ENCODE peak calls at places on chromosomes 12 and 14, in five cellular contexts. One of them, this sample, is unnamed.
A peak's percentile ranks its signal among the peaks of the same experiment; 100 is the strongest.

GRCh38 chr14:101031721-101032120 is 128.2 kb upstream of the RTL1 start:
- DNase-seq in neuronal stem cell: no peak
- DNase-seq in H9: no peak
- DNase-seq in trophoblast cell: no peak
- DNase-seq in H1: no peak
- DNase-seq in this sample: no peak

GRCh38 chr12:121749267-121749666 is 36.7 kb downstream of the TMEM120B start:
- DNase-seq in H9: no peak
- DNase-seq in H1: no peak
- DNase-seq in trophoblast cell: no peak
- DNase-seq in neuronal stem cell: no peak
- DNase-seq in this sample: no peak

GRCh38 chr12:88562151-88562550 is 18.1 kb downstream of the KITLG start:
- DNase-seq in neuronal stem cell: no peak
- DNase-seq in H1: no peak
- DNase-seq in trophoblast cell: no peak
- DNase-seq in H9: no peak
- DNase-seq in this sample: no peak

GRCh38 chr12:57810450-57810849 is 8.1 kb downstream of the AVIL start:
- DNase-seq in H9: no peak
- DNase-seq in trophoblast cell: no peak
- DNase-seq in neuronal stem cell: no peak
- DNase-seq in H1: no peak
- DNase-seq in this sample: no peak

GRCh38 chr14:106845286-106846087 is 1319.1 kb downstream of the TMEM121 start:
- DNase-seq in H1: no peak
- DNase-seq in neuronal stem cell: no peak
- DNase-seq in trophoblast cell: peak; percentile 9
- DNase-seq in H9: no peak
- DNase-seq in this sample: no peak

GRCh38 chr12:72547593-72547992 is 275.4 kb downstream of the TRHDE start:
- DNase-seq in trophoblast cell: no peak
- DNase-seq in H9: no peak
- DNase-seq in neuronal stem cell: no peak
- DNase-seq in H1: no peak
- DNase-seq in this sample: no peak

GRCh38 chr14:21066882-21067502 is 3.1 kb upstream of the ARHGEF40 start:
- DNase-seq in H1: no peak
- DNase-seq in H9: no peak
- DNase-seq in neuronal stem cell: no peak
- DNase-seq in trophoblast cell: no peak
- DNase-seq in this sample: peak; percentile 19

GRCh38 chr14:51441001-51441400 is 201.0 kb downstream of the TMX1 start:
- DNase-seq in H1: no peak
- DNase-seq in neuronal stem cell: no peak
- DNase-seq in trophoblast cell: no peak
- DNase-seq in H9: no peak
- DNase-seq in this sample: peak; percentile 15

GRCh38 chr12:12521044-12521485 is 41.6 kb downstream of the DUSP16 start:
- DNase-seq in trophoblast cell: no peak
- DNase-seq in H1: no peak
- DNase-seq in H9: no peak
- DNase-seq in neuronal stem cell: peak; percentile 42
- DNase-seq in this sample: no peak

GRCh38 chr12:62032838-62033237 is 227.4 kb upstream of the USP15 start:
- DNase-seq in H1: no peak
- DNase-seq in trophoblast cell: no peak
- DNase-seq in H9: no peak
- DNase-seq in neuronal stem cell: no peak
- DNase-seq in this sample: no peak

GRCh38 chr14:79074501-79074900 is 904.3 kb downstream of the NRXN3 start:
- DNase-seq in H1: no peak
- DNase-seq in neuronal stem cell: no peak
- DNase-seq in trophoblast cell: no peak
- DNase-seq in H9: no peak
- DNase-seq in this sample: no peak

GRCh38 chr12:132495629-132496207 is 5.8 kb downstream of the FBRSL1 start:
- DNase-seq in H9: no peak
- DNase-seq in neuronal stem cell: no peak
- DNase-seq in H1: no peak
- DNase-seq in trophoblast cell: no peak
- DNase-seq in this sample: no peak

DNA sequence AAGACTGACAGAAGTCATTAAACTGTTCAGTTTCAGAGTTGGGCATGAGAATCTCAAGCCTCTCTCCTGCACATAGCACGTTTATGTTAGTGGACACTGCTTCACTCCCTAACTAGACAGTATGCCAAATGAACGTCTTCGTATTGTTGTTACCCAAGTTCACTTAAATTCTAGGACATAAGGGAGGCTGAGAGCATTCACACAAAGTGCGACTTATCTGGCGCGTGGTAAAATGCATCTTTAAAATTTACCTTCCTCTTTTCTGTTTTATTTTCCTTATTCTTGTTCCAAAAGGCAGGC is 166.3 kb downstream of the AKAP6 start:
- DNase-seq in neuronal stem cell: no peak
- DNase-seq in H1: no peak
- DNase-seq in trophoblast cell: no peak
- DNase-seq in H9: no peak
- DNase-seq in this sample: no peak
- H2BK5ac ChIP-seq in neuronal stem cell: no peak overlapping the region
- H2BK5ac ChIP-seq in H1: no peak overlapping the region
- H2BK5ac ChIP-seq in trophoblast cell: no peak overlapping the region
- H2BK5ac ChIP-seq in H9: no peak overlapping the region
- H2BK5ac ChIP-seq in this sample: no peak overlapping the region

GRCh38 chr12:64566122-64566521 is 44.2 kb upstream of the RASSF3 start:
- DNase-seq in H1: no peak
- DNase-seq in neuronal stem cell: no peak
- DNase-seq in H9: no peak
- DNase-seq in trophoblast cell: peak; percentile 31
- DNase-seq in this sample: no peak
- H2AFZ ChIP-seq in H1: no peak overlapping the region
- H2AFZ ChIP-seq in neuronal stem cell: peak overlapping the region; percentile 5
- H2AFZ ChIP-seq in H9: no peak overlapping the region
- H2AFZ ChIP-seq in trophoblast cell: no peak overlapping the region
- H2AFZ ChIP-seq in this sample: no peak overlapping the region

GRCh38 chr14:54660712-54661111 is 93.8 kb downstream of the SAMD4A start:
- DNase-seq in neuronal stem cell: no peak
- DNase-seq in H9: no peak
- DNase-seq in H1: no peak
- DNase-seq in trophoblast cell: no peak
- DNase-seq in this sample: no peak
- H3K79me1 ChIP-seq in neuronal stem cell: peaks cover 3% of the 10 kb centered on the region
- H3K79me1 ChIP-seq in H9: no peaks in the 10 kb centered on the region
- H3K79me1 ChIP-seq in H1: peaks cover 5% of the 10 kb centered on the region
- H3K79me1 ChIP-seq in trophoblast cell: peaks cover 8% of the 10 kb centered on the region
- H3K79me1 ChIP-seq in this sample: peaks cover 38% of the 10 kb centered on the region

DNA sequence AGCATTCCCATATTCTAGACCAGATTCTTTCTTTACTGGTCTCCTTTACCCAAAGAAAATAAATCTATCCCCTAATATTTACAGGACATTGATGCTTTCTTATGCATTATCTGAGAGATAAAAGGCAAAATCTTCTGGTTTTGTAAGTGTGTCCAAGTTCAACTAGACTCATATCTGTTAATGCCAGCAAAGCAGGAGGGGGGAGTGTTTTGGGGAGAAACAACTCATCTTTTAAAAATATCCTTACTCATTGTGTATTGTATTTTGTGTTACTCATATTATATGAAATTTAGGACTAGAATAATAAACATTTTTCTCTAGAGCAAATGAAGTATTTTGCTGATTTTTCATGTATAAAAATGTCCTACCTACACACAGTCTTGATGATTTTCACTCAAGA is 54.8 kb downstream of the SAMD4A start:
- DNase-seq in neuronal stem cell: no peak
- DNase-seq in trophoblast cell: no peak
- DNase-seq in H9: no peak
- DNase-seq in H1: no peak
- DNase-seq in this sample: no peak
- H2BK5ac ChIP-seq in neuronal stem cell: no peak overlapping the region
- H2BK5ac ChIP-seq in trophoblast cell: no peak overlapping the region
- H2BK5ac ChIP-seq in H9: no peak overlapping the region
- H2BK5ac ChIP-seq in H1: no peak overlapping the region
- H2BK5ac ChIP-seq in this sample: no peak overlapping the region

DNA sequence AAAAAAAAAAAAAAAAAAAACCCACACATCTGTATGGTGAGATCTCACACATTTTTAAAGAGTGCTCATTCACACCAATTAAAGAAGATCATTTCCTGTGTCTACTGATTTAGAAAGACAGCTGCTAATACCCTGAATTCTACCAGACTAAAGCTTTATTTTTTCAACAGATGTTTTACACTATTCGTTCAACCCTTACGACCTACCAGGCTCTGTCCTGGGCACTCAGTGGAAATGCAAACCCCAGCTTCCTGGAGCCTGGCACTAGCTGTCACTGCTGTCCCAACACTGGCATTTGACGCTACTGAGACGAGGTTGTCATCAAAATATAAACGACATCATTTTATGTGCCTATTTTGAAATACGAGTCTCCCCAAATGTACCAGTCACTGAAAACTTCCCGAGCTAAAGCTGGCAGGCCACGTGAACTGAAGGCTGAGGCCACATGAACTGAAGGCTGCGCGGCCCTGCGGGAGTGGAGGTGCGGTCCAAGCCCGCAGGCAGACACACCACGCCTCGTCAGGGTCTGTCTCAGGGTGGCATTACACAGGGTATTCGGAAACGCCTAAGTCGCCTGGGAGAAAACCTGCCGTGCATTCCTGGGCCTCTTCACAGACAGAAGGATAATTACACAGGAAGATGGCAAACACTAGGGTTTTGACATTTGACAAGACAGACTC is 27.2 kb downstream of the SLC15A4 start:
- DNase-seq in neuronal stem cell: no peak
- DNase-seq in H9: no peak
- DNase-seq in trophoblast cell: no peak
- DNase-seq in H1: no peak
- DNase-seq in this sample: no peak
- H2AFZ ChIP-seq in neuronal stem cell: no peak overlapping the region
- H2AFZ ChIP-seq in H9: no peak overlapping the region
- H2AFZ ChIP-seq in trophoblast cell: no peak overlapping the region
- H2AFZ ChIP-seq in H1: no peak overlapping the region
- H2AFZ ChIP-seq in this sample: no peak overlapping the region

GRCh38 chr14:54664961-54665360 is 98.0 kb downstream of the SAMD4A start:
- DNase-seq in neuronal stem cell: no peak
- DNase-seq in trophoblast cell: peak; percentile 27
- DNase-seq in H9: no peak
- DNase-seq in H1: no peak
- DNase-seq in this sample: no peak
- H3K79me1 ChIP-seq in neuronal stem cell: no peaks in the 10 kb centered on the region
- H3K79me1 ChIP-seq in trophoblast cell: peaks cover 15% of the 10 kb centered on the region
- H3K79me1 ChIP-seq in H9: no peaks in the 10 kb centered on the region
- H3K79me1 ChIP-seq in H1: peaks cover 2% of the 10 kb centered on the region
- H3K79me1 ChIP-seq in this sample: peaks cover 30% of the 10 kb centered on the region

GRCh38 chr12:105444050-105444808 is 113.7 kb downstream of the C12orf75 start:
- DNase-seq in H1: no peak
- DNase-seq in trophoblast cell: peak; percentile 53
- DNase-seq in neuronal stem cell: no peak
- DNase-seq in H9: no peak
- DNase-seq in this sample: no peak
- H2BK5ac ChIP-seq in H1: no peak overlapping the region
- H2BK5ac ChIP-seq in trophoblast cell: peak overlapping the region; percentile 85
- H2BK5ac ChIP-seq in neuronal stem cell: no peak overlapping the region
- H2BK5ac ChIP-seq in H9: no peak overlapping the region
- H2BK5ac ChIP-seq in this sample: no peak overlapping the region

GRCh38 chr12:127245009-127245408 is 1022.0 kb upstream of the TMEM132C start:
- DNase-seq in neuronal stem cell: no peak
- DNase-seq in H9: no peak
- DNase-seq in trophoblast cell: no peak
- DNase-seq in H1: no peak
- DNase-seq in this sample: no peak
- H2AFZ ChIP-seq in neuronal stem cell: no peak overlapping the region
- H2AFZ ChIP-seq in H9: no peak overlapping the region
- H2AFZ ChIP-seq in trophoblast cell: no peak overlapping the region
- H2AFZ ChIP-seq in H1: no peak overlapping the region
- H2AFZ ChIP-seq in this sample: no peak overlapping the region

DNA sequence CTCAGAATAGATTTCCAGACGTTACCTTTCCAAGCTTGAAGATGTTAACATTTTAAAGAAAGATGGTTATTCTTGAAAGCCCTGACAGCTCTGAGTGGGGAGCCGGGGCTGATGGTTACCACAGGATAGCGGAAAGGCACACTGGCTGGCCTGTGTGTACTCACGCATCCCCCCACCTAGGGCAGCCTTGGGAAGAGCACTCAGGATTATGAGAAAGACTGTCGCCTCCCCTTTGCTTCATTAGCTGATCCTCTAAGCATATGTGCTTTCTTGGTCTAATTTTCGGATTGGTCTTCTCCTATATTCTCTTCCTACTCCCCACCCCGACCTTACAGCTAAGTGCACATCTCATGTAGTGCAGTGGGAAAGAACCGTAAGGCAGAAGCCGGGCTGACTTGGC is 20.7 kb downstream of the NTF3 start:
- DNase-seq in H9: no peak
- DNase-seq in neuronal stem cell: no peak
- DNase-seq in H1: no peak
- DNase-seq in trophoblast cell: no peak
- DNase-seq in this sample: no peak
- H3K79me1 ChIP-seq in H9: no peaks in the 10 kb centered on the region
- H3K79me1 ChIP-seq in neuronal stem cell: no peaks in the 10 kb centered on the region
- H3K79me1 ChIP-seq in H1: no peaks in the 10 kb centered on the region
- H3K79me1 ChIP-seq in trophoblast cell: peaks cover 7% of the 10 kb centered on the region
- H3K79me1 ChIP-seq in this sample: no peaks in the 10 kb centered on the region

GRCh38 chr12:5432011-5432400 is at the start of gene NTF3:
- DNase-seq in trophoblast cell: no peak
- DNase-seq in neuronal stem cell: no peak
- DNase-seq in H1: peak; percentile 72
- DNase-seq in H9: peak; percentile 69
- DNase-seq in this sample: peak; percentile 60
- H2BK5ac ChIP-seq in trophoblast cell: no peak within 1 kb of the TSS
- H2BK5ac ChIP-seq in neuronal stem cell: no peak within 1 kb of the TSS
- H2BK5ac ChIP-seq in H1: no peak within 1 kb of the TSS
- H2BK5ac ChIP-seq in H9: no peak within 1 kb of the TSS
- H2BK5ac ChIP-seq in this sample: no peak within 1 kb of the TSS